ENCODE peak calls at places on chromosomes 4 and X, in eight cellular contexts. B is cardiac septum, Y is non-pigmented ciliary epithelial cell, N is NCI-H748 treated with DMSO at 0.1 percent for 48 hours, I is GOT3, W is retinal pigment epithelial cell, F is NCI-H1436, G is GM23338. Q is an unnamed sample.

GRCh38 chrX:66030505-66031317 is 9.2 kb downstream of the VSIG4 start:
- DNase-seq in B (no peak), Y (no peak), N (no peak), I (no peak), W (no peak), F (no peak), G (peak; percentile 49), Q (peak; percentile 39)

GRCh38 chr4:163875327-163875726 is 380.8 kb downstream of the TMA16 start:
- DNase-seq in B (no peak), Y (no peak), N (no peak), I (no peak), W (no peak), F (no peak), G (no peak), Q (no peak)

GRCh38 chrX:13750812-13751211 is 16.3 kb downstream of the OFD1 start:
- DNase-seq in B (no peak), Y (no peak), N (no peak), I (no peak), W (no peak), F (no peak), G (no peak), Q (no peak)

GRCh38 chrX:153793291-153793690 is 884 bp downstream of the IDH3G start:
- DNase-seq in B (no peak), Y (no peak), N (no peak), I (no peak), W (no peak), F (no peak), G (no peak), Q (no peak)

GRCh38 chr4:1628892-1629703 is 55.0 kb downstream of the FAM53A start:
- DNase-seq in B (peak; percentile 87), Y (no peak), N (no peak), I (peak; percentile 8), W (no peak), F (peak; percentile 24), G (peak; percentile 79), Q (peak; percentile 82)

GRCh38 chr4:53702334-53703266 is 111.3 kb upstream of the LNX1 start:
- DNase-seq in B (peak; percentile 85), Y (no peak), N (peak; percentile 93), I (no peak), W (no peak), F (peak; percentile 33), G (peak; percentile 53), Q (peak; percentile 49)

GRCh38 chr4:100391913-100392312 is 125.9 kb downstream of the EMCN start:
- DNase-seq in B (no peak), Y (peak; percentile 45), N (no peak), I (no peak), W (no peak), F (no peak), G (no peak), Q (no peak)

GRCh38 chr4:144645621-144646522 is at the start of gene HHIP:
- DNase-seq in B (no peak), Y (no peak), N (peak; percentile 34), I (no peak), W (no peak), F (peak; percentile 60), G (peak; percentile 72), Q (peak; percentile 53)

GRCh38 chrX:19877431-19877830 is 10.0 kb downstream of the SH3KBP1 start:
- DNase-seq in B (no peak), Y (no peak), N (no peak), I (no peak), W (no peak), F (no peak), G (no peak), Q (no peak)

GRCh38 chrX:70476934-70477733 is 32.5 kb downstream of the DLG3 start:
- DNase-seq in B (no peak), Y (no peak), N (peak; percentile 52), I (no peak), W (no peak), F (no peak), G (peak; percentile 59), Q (peak; percentile 68)

Q was measured in H9.